ENCODE peak calls at places on chromosome X, in six cellular contexts. One of them, this sample, is unnamed.
A peak's percentile ranks its signal among the peaks of the same experiment; 100 is the strongest.

GRCh38 chrX:19188566-19188965 is 66.3 kb upstream of the ADGRG2 start:
- DNase-seq in NCI-H1694: no peak
- DNase-seq in activated CD4-positive, alpha-beta T cell treated with anti-CD3 and anti-CD28 coated beads, Interleukin-2, amount 50 U/mL, for 48 hours: no peak
- DNase-seq in naive thymus-derived CD4-positive, alpha-beta T cell: no peak
- DNase-seq in cardiac fibroblast: no peak
- DNase-seq in psoas muscle: no peak
- DNase-seq in this sample: no peak

GRCh38 chrX:109489174-109489573 is 7.3 kb upstream of the GUCY2F start:
- DNase-seq in cardiac fibroblast: no peak
- DNase-seq in activated CD4-positive, alpha-beta T cell treated with anti-CD3 and anti-CD28 coated beads, Interleukin-2, amount 50 U/mL, for 48 hours: no peak
- DNase-seq in NCI-H1694: no peak
- DNase-seq in psoas muscle: no peak
- DNase-seq in naive thymus-derived CD4-positive, alpha-beta T cell: no peak
- DNase-seq in this sample: no peak

GRCh38 chrX:130245441-130245840 is 23.3 kb downstream of the ZNF280C start:
- DNase-seq in cardiac fibroblast: peak; percentile 58
- DNase-seq in naive thymus-derived CD4-positive, alpha-beta T cell: no peak
- DNase-seq in psoas muscle: no peak
- DNase-seq in NCI-H1694: no peak
- DNase-seq in activated CD4-positive, alpha-beta T cell treated with anti-CD3 and anti-CD28 coated beads, Interleukin-2, amount 50 U/mL, for 48 hours: no peak
- DNase-seq in this sample: peak; percentile 57

GRCh38 chrX:103073442-103073841 is 9.5 kb upstream of the BEX1 start:
- DNase-seq in cardiac fibroblast: peak; percentile 1
- DNase-seq in psoas muscle: no peak
- DNase-seq in activated CD4-positive, alpha-beta T cell treated with anti-CD3 and anti-CD28 coated beads, Interleukin-2, amount 50 U/mL, for 48 hours: no peak
- DNase-seq in naive thymus-derived CD4-positive, alpha-beta T cell: no peak
- DNase-seq in NCI-H1694: no peak
- DNase-seq in this sample: peak; percentile 50

GRCh38 chrX:31449064-31449463 is 377.2 kb upstream of the FTHL17 start:
- DNase-seq in NCI-H1694: no peak
- DNase-seq in psoas muscle: no peak
- DNase-seq in naive thymus-derived CD4-positive, alpha-beta T cell: no peak
- DNase-seq in cardiac fibroblast: no peak
- DNase-seq in activated CD4-positive, alpha-beta T cell treated with anti-CD3 and anti-CD28 coated beads, Interleukin-2, amount 50 U/mL, for 48 hours: no peak
- DNase-seq in this sample: no peak

GRCh38 chrX:54640721-54641120 is 110.7 kb downstream of the GNL3L start:
- DNase-seq in psoas muscle: peak; percentile 75
- DNase-seq in cardiac fibroblast: peak; percentile 3
- DNase-seq in activated CD4-positive, alpha-beta T cell treated with anti-CD3 and anti-CD28 coated beads, Interleukin-2, amount 50 U/mL, for 48 hours: no peak
- DNase-seq in NCI-H1694: no peak
- DNase-seq in naive thymus-derived CD4-positive, alpha-beta T cell: no peak
- DNase-seq in this sample: no peak

GRCh38 chrX:133380882-133381619 is 34.2 kb downstream of the GPC4 start:
- DNase-seq in cardiac fibroblast: no peak
- DNase-seq in NCI-H1694: no peak
- DNase-seq in activated CD4-positive, alpha-beta T cell treated with anti-CD3 and anti-CD28 coated beads, Interleukin-2, amount 50 U/mL, for 48 hours: no peak
- DNase-seq in naive thymus-derived CD4-positive, alpha-beta T cell: no peak
- DNase-seq in psoas muscle: no peak
- DNase-seq in this sample: no peak

GRCh38 chrX:39559229-39559628 is 538.5 kb downstream of the BCOR start:
- DNase-seq in psoas muscle: no peak
- DNase-seq in cardiac fibroblast: no peak
- DNase-seq in NCI-H1694: no peak
- DNase-seq in activated CD4-positive, alpha-beta T cell treated with anti-CD3 and anti-CD28 coated beads, Interleukin-2, amount 50 U/mL, for 48 hours: no peak
- DNase-seq in naive thymus-derived CD4-positive, alpha-beta T cell: no peak
- DNase-seq in this sample: peak; percentile 53

GRCh38 chrX:20320461-20321159 is 53.9 kb upstream of the RPS6KA3 start:
- DNase-seq in cardiac fibroblast: no peak
- DNase-seq in psoas muscle: no peak
- DNase-seq in activated CD4-positive, alpha-beta T cell treated with anti-CD3 and anti-CD28 coated beads, Interleukin-2, amount 50 U/mL, for 48 hours: peak; percentile 3
- DNase-seq in NCI-H1694: no peak
- DNase-seq in naive thymus-derived CD4-positive, alpha-beta T cell: peak; percentile 18
- DNase-seq in this sample: no peak

GRCh38 chrX:111829345-111829744 is 46.6 kb upstream of the TRPC5OS start:
- DNase-seq in psoas muscle: no peak
- DNase-seq in cardiac fibroblast: no peak
- DNase-seq in activated CD4-positive, alpha-beta T cell treated with anti-CD3 and anti-CD28 coated beads, Interleukin-2, amount 50 U/mL, for 48 hours: no peak
- DNase-seq in naive thymus-derived CD4-positive, alpha-beta T cell: no peak
- DNase-seq in NCI-H1694: no peak
- DNase-seq in this sample: no peak

GRCh38 chrX:119622356-119623232 is 16.4 kb upstream of the NKRF start:
- DNase-seq in activated CD4-positive, alpha-beta T cell treated with anti-CD3 and anti-CD28 coated beads, Interleukin-2, amount 50 U/mL, for 48 hours: no peak
- DNase-seq in NCI-H1694: no peak
- DNase-seq in naive thymus-derived CD4-positive, alpha-beta T cell: no peak
- DNase-seq in psoas muscle: no peak
- DNase-seq in cardiac fibroblast: peak; percentile 74
- DNase-seq in this sample: peak; percentile 56

This sample was measured in EL.